ENCODE peak calls at places on chromosome 7, in seven cellular contexts. J, V, G, B, U, Q and L are unnamed samples. For H3K36me3, the result is how much of the 10 kb centered on the place peaks cover.

GRCh38 chr7:99112097-99112496 is 31.8 kb downstream of the SMURF1 start:
- DNase-seq in Q (no peak), B (peak), G (no peak), V (no peak), J (no peak), U (no peak), L (peak)

GRCh38 chr7:131327049-131327625 is 539 bp upstream of the MKLN1 start:
- DNase-seq in Q (no peak), V (peak), B (no peak), G (no peak), U (peak), J (no peak), L (no peak)

GRCh38 chr7:55499591-55499990 is 72.7 kb downstream of the VOPP1 start:
- DNase-seq in G (no peak), U (no peak), J (no peak), Q (no peak), V (no peak), B (no peak), L (no peak)

GRCh38 chr7:138396251-138397070 is 63.6 kb upstream of the TRIM24 start:
- DNase-seq in Q (no peak), V (no peak), U (no peak), J (no peak), G (no peak), B (no peak), L (peak)

GRCh38 chr7:116271980-116272886 is 61.9 kb downstream of the TES start:
- DNase-seq in V (no peak), B (no peak), J (no peak), Q (no peak), G (peak), U (peak), L (peak)

GRCh38 chr7:51430480-51431086 is 114.0 kb upstream of the COBL start:
- DNase-seq in V (peak), G (no peak), Q (no peak), B (peak), U (peak), J (no peak), L (peak)

GRCh38 chr7:81161459-81162075 is 242.7 kb upstream of the SEMA3C start:
- DNase-seq in Q (no peak), U (peak), V (peak), G (peak), B (no peak), J (no peak), L (peak)

GRCh38 chr7:140619101-140619615 is 21.5 kb downstream of the DENND2A start:
- DNase-seq in G (no peak), J (no peak), U (no peak), Q (no peak), V (no peak), B (no peak), L (no peak)

GRCh38 chr7:41146423-41146822 is 556.5 kb downstream of the INHBA start:
- DNase-seq in B (no peak), Q (no peak), J (no peak), U (no peak), G (no peak), V (no peak), L (no peak)

GRCh38 chr7:33744293-33744692 is 161.0 kb upstream of the BMPER start:
- DNase-seq in Q (no peak), B (peak), G (no peak), J (no peak), U (peak), V (peak), L (no peak)

GRCh38 chr7:151459726-151460473 is 20.0 kb upstream of the CRYGN start:
- DNase-seq in B (no peak), Q (peak), V (peak), G (peak), J (peak), U (peak), L (peak)

GRCh38 chr7:132354527-132354926 is 221.7 kb downstream of the PLXNA4 start:
- DNase-seq in J (no peak), U (no peak), Q (no peak), B (no peak), V (no peak), G (no peak), L (no peak)

GRCh38 chr7:92404170-92404614 is 43.1 kb upstream of the GATAD1 start:
- DNase-seq in Q (no peak), B (no peak), V (no peak), G (no peak), U (no peak), J (no peak), L (no peak)

GRCh38 chr7:2325028-2325625 is 10.9 kb upstream of the SNX8 start:
- DNase-seq in Q (no peak), B (no peak), J (no peak), G (no peak), U (no peak), V (no peak), L (no peak)

GRCh38 chr7:153091477-153091876 is 331.9 kb downstream of the ACTR3B start:
- DNase-seq in U (no peak), B (no peak), V (no peak), G (no peak), J (no peak), Q (no peak), L (no peak)

GRCh38 chr7:45683556-45684148 is 109.5 kb downstream of the ADCY1 start:
- DNase-seq in U (no peak), V (no peak), B (no peak), J (peak), G (no peak), Q (no peak), L (no peak)

GRCh38 chr7:7157887-7158271 is 24.5 kb upstream of the C1GALT1 start:
- DNase-seq in U (peak), V (no peak), Q (no peak), G (no peak), J (no peak), B (no peak), L (peak)

GRCh38 chr7:143385891-143386781 is 5.0 kb downstream of the ZYX start:
- DNase-seq in Q (no peak), V (peak), B (no peak), U (no peak), J (peak), G (peak), L (no peak)

GRCh38 chr7:142556745-142557144 is 192.5 kb upstream of the PRSS1 start:
- DNase-seq in G (no peak), U (peak), B (no peak), J (peak), V (no peak), Q (no peak), L (peak)

GRCh38 chr7:40047661-40048060 is 86.8 kb downstream of the MPLKIP start:
- DNase-seq in G (no peak), B (peak), J (no peak), V (no peak), U (no peak), Q (no peak), L (no peak)

GRCh38 chr7:150417239-150417638 is 33.2 kb upstream of the GIMAP8 start:
- DNase-seq in Q (no peak), V (no peak), J (no peak), U (no peak), G (no peak), B (no peak), L (no peak)

GRCh38 chr7:18053177-18053928 is 25.7 kb upstream of the PRPS1L1 start:
- DNase-seq in V (no peak), B (no peak), G (no peak), Q (no peak), J (no peak), U (peak), L (no peak)

GRCh38 chr7:7808156-7808555 is 89.7 kb upstream of the RPA3 start:
- DNase-seq in U (peak), Q (no peak), B (no peak), J (no peak), V (no peak), G (no peak), L (no peak)

GRCh38 chr7:5596046-5596895 is 172.6 kb upstream of the TNRC18 start:
- DNase-seq in J (peak), B (peak), Q (peak), V (peak), U (peak), G (peak), L (peak)

GRCh38 chr7:121244120-121244865 is 84.5 kb upstream of the WNT16 start:
- DNase-seq in G (no peak), B (peak), J (no peak), Q (no peak), U (no peak), V (peak), L (no peak)

GRCh38 chr7:106392565-106392964 is 107.8 kb upstream of the NAMPT start:
- DNase-seq in J (no peak), Q (no peak), G (no peak), B (no peak), V (no peak), U (peak), L (no peak)

GRCh38 chr7:66013938-66014337 is 31.9 kb upstream of the GUSB start:
- DNase-seq in J (peak), U (peak), G (no peak), Q (peak), V (peak), B (peak), L (no peak)

GRCh38 chr7:154610903-154611302 is 392.0 kb downstream of the PAXIP1 start:
- DNase-seq in U (no peak), V (peak), J (no peak), G (no peak), Q (no peak), B (no peak), L (no peak)

GRCh38 chr7:31747553-31747952 is 60.5 kb downstream of the PPP1R17 start:
- DNase-seq in B (no peak), V (no peak), Q (no peak), G (no peak), J (no peak), U (peak), L (no peak)

GRCh38 chr7:39088730-39089129 is 111.0 kb downstream of the POU6F2 start:
- DNase-seq in B (no peak), J (no peak), U (no peak), G (no peak), V (no peak), Q (no peak), L (no peak)

GRCh38 chr7:27248427-27248806 is 5.8 kb downstream of the EVX1 start:
- DNase-seq in Q (no peak), B (no peak), J (no peak), V (no peak), U (no peak), G (no peak), L (no peak)

GRCh38 chr7:116434820-116435341 is 64.7 kb upstream of the CAV2 start:
- DNase-seq in V (no peak), U (peak), G (no peak), B (no peak), Q (no peak), J (no peak), L (peak)

GRCh38 chr7:138663741-138664710 is 37.1 kb downstream of the SVOPL start:
- DNase-seq in B (no peak), J (peak), G (no peak), Q (no peak), U (no peak), V (peak), L (peak)

GRCh38 chr7:1665721-1666250 is 4.3 kb upstream of the ELFN1 start:
- DNase-seq in Q (peak), V (peak), U (peak), G (peak), J (peak), B (no peak), L (no peak)

GRCh38 chr7:157501576-157501975 is 164.8 kb downstream of the DNAJB6 start:
- DNase-seq in Q (no peak), J (peak), V (no peak), B (no peak), G (peak), U (no peak), L (no peak)

GRCh38 chr7:71982847-71983246 is 429.3 kb downstream of the CALN1 start:
- DNase-seq in J (no peak), U (no peak), G (no peak), B (no peak), V (peak), Q (no peak), L (no peak)

GRCh38 chr7:10360050-10360449 is 613.6 kb upstream of the PHF14 start:
- DNase-seq in V (no peak), Q (no peak), B (no peak), U (no peak), J (no peak), G (no peak), L (no peak)

GRCh38 chr7:105587899-105588690 is 6.8 kb upstream of the EFCAB10 start:
- DNase-seq in V (peak), U (no peak), J (no peak), Q (no peak), G (no peak), B (peak), L (no peak)

DNA sequence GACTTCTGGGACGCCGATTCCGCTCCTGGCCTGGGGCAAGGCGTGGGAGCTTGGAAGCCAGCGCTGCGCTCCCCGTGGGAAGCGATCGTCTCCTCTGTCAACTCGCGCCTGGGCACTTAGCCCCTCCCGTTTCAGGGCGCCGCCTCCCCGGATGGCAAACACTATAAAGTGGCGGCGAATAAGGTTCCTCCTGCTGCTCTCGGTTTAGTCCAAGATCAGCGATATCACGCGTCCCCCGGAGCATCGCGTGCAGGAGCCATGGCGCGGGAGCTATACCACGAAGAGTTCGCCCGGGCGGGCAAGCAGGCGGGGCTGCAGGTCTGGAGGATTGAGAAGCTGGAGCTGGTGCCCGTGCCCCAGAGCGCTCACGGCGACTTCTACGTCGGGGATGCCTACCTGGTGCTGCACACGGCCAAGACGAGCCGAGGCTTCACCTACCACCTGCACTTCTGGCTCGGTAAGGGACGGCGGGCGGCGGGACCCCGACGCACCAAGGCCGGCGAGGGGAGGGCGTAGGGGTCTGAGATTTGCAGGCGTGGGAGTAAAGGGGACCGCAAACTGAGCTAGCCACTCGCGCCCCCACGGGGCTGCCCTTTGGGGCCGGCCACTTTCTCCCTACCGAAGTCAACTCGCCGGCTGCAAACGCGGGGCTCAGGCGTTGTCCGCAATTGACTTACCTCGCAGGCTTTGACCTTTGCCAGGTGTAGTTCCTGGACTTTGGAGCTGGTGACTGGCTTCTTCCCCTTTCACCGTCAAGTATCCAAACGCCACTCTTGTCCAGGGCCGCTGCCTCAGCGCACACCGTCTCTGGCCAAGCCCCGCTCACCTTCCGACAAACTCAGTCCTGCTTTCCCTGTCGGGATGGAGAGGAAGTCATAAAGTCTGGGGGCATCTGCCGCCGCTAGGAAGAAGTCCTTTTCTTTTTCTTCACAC is at the start of gene SCIN:
- DNase-seq in G (peak), V (peak), B (no peak), U (no peak), J (peak), Q (peak), L (no peak)
- H3K36me3 ChIP-seq in G (under half), V (under half), B (under half), U (under half), J (under half), Q (under half), L (under half)

GRCh38 chr7:35251606-35252310 is 2.1 kb downstream of the TBX20 start:
- DNase-seq in B (no peak), V (no peak), Q (no peak), G (no peak), U (no peak), J (no peak), L (no peak)
- H3K4me3 ChIP-seq in B (peak), V (peak), Q (peak), G (no peak), U (no peak), J (no peak), L (no peak)

GRCh38 chr7:112665709-112666108 is 124.5 kb downstream of the TMEM168 start:
- DNase-seq in G (no peak), B (no peak), V (no peak), U (peak), Q (no peak), J (no peak), L (no peak)
- TF ChIP-seq CTCF in G (no peak), B (no peak), V (no peak), U (peak), Q (peak), J (no peak), L (peak)

GRCh38 chr7:30306977-30307376 is 22.6 kb downstream of the ZNRF2 start:
- DNase-seq in Q (no peak), J (no peak), G (no peak), V (no peak), B (no peak), U (no peak), L (no peak)

GRCh38 chr7:30304177-30304884 is 19.9 kb downstream of the ZNRF2 start:
- DNase-seq in U (no peak), G (no peak), J (no peak), B (no peak), Q (no peak), V (no peak), L (no peak)

GRCh38 chr7:30301751-30302150 is 17.4 kb downstream of the ZNRF2 start:
- DNase-seq in V (no peak), G (no peak), B (no peak), Q (no peak), J (no peak), U (peak), L (no peak)

GRCh38 chr7:30303312-30304039 is 19.1 kb downstream of the ZNRF2 start:
- DNase-seq in J (no peak), U (no peak), V (no peak), G (no peak), Q (no peak), B (no peak), L (no peak)

GRCh38 chr7:30302656-30303311 is 18.4 kb downstream of the ZNRF2 start:
- DNase-seq in J (no peak), G (no peak), B (no peak), V (no peak), Q (no peak), U (no peak), L (no peak)
- H3K36me3 ChIP-seq in J (under half), G (under half), B (under half), V (under half), Q (under half), U (under half), L (under half)

DNA sequence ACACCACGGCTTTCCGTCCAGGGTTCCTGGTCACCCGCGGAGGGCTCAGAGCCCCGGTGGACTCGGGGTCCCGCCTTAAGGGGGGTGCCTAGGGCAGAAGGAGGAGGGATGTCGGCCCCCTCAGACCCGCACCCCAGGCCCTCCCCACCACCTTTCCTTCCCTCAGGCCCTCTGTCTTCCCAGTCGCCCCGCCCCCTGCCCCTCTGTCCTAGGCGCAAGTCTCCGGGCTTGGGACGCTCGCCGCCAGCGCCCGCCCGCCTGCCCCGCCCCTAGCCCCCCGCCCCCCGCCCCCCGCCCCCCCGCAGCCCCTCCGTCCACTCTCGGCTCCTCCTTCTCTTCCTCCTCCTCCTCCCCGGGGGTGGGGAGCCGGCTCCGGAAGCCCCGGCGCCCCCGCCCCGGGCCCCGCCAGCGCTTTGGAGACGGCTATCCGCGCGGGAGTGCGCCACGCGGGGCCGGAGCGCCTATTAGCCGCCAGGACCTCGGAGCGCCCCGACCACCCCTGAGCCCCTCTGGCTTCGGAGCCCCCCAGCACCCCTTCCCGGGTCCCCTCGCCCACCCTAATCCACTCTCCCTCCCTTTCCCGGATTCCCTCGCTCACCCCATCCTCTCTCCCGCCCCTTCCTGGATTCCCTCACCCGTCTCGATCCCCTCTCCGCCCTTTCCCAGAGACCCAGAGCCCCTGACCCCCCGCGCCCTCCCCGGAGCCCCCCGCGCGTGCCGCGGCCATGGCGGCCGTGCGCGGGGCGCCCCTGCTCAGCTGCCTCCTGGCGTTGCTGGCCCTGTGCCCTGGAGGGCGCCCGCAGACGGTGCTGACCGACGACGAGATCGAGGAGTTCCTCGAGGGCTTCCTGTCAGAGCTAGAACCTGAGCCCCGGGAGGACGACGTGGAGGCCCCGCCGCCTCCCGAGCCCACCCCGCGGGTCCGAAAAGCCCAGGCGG is at the start of gene AEBP1:
- DNase-seq in B (peak), Q (no peak), V (peak), G (peak), U (no peak), J (peak), L (no peak)
- H3K4me3 ChIP-seq in B (peak), Q (peak), V (peak), G (peak), U (no peak), J (peak), L (peak)

DNA sequence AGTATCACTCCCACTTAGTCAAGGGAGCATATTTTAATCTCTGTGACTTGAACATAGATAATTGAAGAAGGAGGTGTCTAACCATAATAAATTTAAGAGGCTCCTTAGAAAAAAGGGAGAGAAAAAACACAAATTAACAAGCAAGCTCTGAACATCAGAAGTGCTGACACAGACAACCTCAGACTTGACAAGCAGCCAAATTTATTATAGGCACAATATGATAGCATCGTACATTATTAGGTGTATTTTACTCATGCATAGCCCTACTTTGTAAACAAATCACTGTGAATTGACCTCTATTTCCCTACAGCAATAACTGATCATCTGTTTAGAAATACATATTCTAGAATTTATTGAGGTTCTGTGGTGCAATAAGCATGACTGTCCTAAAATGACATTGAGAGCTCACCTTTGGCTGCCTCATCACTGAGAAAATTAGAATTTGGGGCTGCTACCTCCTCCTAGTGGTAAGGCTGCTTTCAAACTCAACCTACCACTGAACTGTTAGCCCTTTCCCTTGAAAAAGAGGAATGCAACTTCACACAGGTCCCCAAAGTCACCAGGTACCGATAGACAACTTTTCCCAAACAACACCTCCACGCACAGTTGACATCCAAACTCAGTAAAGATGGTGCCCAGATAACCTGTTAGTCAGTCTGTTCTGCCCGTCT is 76.0 kb upstream of the SCIN start:
- DNase-seq in G (no peak), U (no peak), V (no peak), Q (no peak), B (no peak), J (no peak), L (no peak)
- TF ChIP-seq CTCF in G (no peak), U (no peak), V (peak), Q (no peak), B (peak), J (no peak), L (peak)